ENCODE peak calls at places on chromosome 7, in four cellular contexts. T is myocyte; V is fibroblast of the conjunctiva; B is activated effector memory CD4-positive, alpha-beta T cell treated with anti-CD3 and anti-CD28 coated beads, Interleukin-2, amount 50 U/mL, for 16 hours. M is an unnamed sample.

GRCh38 chr7:139570119-139570518 is 46.6 kb downstream of the CLEC2L start:
- DNase-seq in T (no peak), V (no peak), B (no peak), M (no peak)

GRCh38 chr7:150335101-150335773 is 6.2 kb downstream of the RARRES2 start:
- DNase-seq in T (peak; percentile 62), B (no peak), V (peak; percentile 28), M (no peak)

GRCh38 chr7:158327571-158328180 is 259.9 kb downstream of the PTPRN2 start:
- DNase-seq in T (no peak), V (no peak), B (no peak), M (peak; percentile 54)

GRCh38 chr7:101957733-101958525 is 140.5 kb downstream of the CUX1 start:
- DNase-seq in T (peak; percentile 22), B (no peak), V (no peak), M (no peak)

GRCh38 chr7:5850944-5851343 is 29.7 kb upstream of the OCM start:
- DNase-seq in T (no peak), B (no peak), V (no peak), M (no peak)

GRCh38 chr7:12729112-12729511 is 41.7 kb downstream of the ARL4A start:
- DNase-seq in B (no peak), T (peak; percentile 64), V (no peak), M (peak; percentile 88)

GRCh38 chr7:129775695-129776396 is 164.3 kb downstream of the NRF1 start:
- DNase-seq in T (no peak), B (no peak), V (no peak), M (peak; percentile 75)

GRCh38 chr7:39951943-39952194 is 1.8 kb downstream of the CDK13 start:
- DNase-seq in V (no peak), T (no peak), B (no peak), M (no peak)

GRCh38 chr7:125848157-125848556 is 918.5 kb upstream of the POT1 start:
- DNase-seq in T (no peak), B (no peak), V (no peak), M (no peak)

GRCh38 chr7:6155596-6155995 is 116.8 kb downstream of the CYTH3 start:
- DNase-seq in V (no peak), B (peak; percentile 14), T (no peak), M (no peak)

GRCh38 chr7:149626972-149627371 is 129.4 kb upstream of the ZNF746 start:
- DNase-seq in T (no peak), B (no peak), V (no peak), M (no peak)

GRCh38 chr7:105806592-105807266 is 69.7 kb downstream of the ATXN7L1 start:
- DNase-seq in B (peak; percentile 87), V (no peak), T (peak; percentile 82), M (no peak)

GRCh38 chr7:14073988-14074387 is 84.5 kb upstream of the ETV1 start:
- DNase-seq in T (no peak), V (no peak), B (no peak), M (no peak)

GRCh38 chr7:52940511-52940910 is 94.9 kb upstream of the POM121L12 start:
- DNase-seq in V (no peak), T (no peak), B (no peak), M (no peak)

GRCh38 chr7:133530682-133531081 is 277.8 kb downstream of the EXOC4 start:
- DNase-seq in T (peak; percentile 83), B (no peak), V (peak; percentile 89), M (no peak)

GRCh38 chr7:37352974-37353948 is 95.4 kb downstream of the ELMO1 start:
- DNase-seq in B (peak; percentile 87), V (no peak), T (no peak), M (no peak)

GRCh38 chr7:87129836-87130235 is 22.4 kb upstream of the DMTF1 start:
- DNase-seq in T (no peak), B (no peak), V (no peak), M (no peak)

GRCh38 chr7:46576950-46577349 is 655.9 kb upstream of the IGFBP3 start:
- DNase-seq in B (no peak), T (no peak), V (no peak), M (no peak)

GRCh38 chr7:116772423-116772852 is 89.9 kb upstream of the CAPZA2 start:
- DNase-seq in V (no peak), T (no peak), B (no peak), M (no peak)

GRCh38 chr7:69677905-69678793 is 79.9 kb downstream of the AUTS2 start:
- DNase-seq in V (no peak), B (no peak), T (no peak), M (no peak)

GRCh38 chr7:128024154-128024553 is 7.1 kb downstream of the LRRC4 start:
- DNase-seq in V (no peak), B (no peak), T (no peak), M (no peak)

GRCh38 chr7:137882806-137883205 is 36.0 kb upstream of the DGKI start:
- DNase-seq in V (no peak), T (peak; percentile 65), B (no peak), M (no peak)

GRCh38 chr7:95725170-95725569 is 47.2 kb upstream of the DYNC1I1 start:
- DNase-seq in V (no peak), T (peak; percentile 24), B (no peak), M (no peak)

GRCh38 chr7:150322833-150323681 is at the start of the genes ACTR3C and LRRC61:
- DNase-seq in V (no peak), T (no peak), B (peak; percentile 86), M (no peak)

GRCh38 chr7:66731986-66732385 is 8.5 kb upstream of the RABGEF1 start:
- DNase-seq in V (no peak), T (peak; percentile 46), B (no peak), M (no peak)

GRCh38 chr7:127949670-127950069 is 81.6 kb downstream of the LRRC4 start:
- DNase-seq in V (no peak), T (no peak), B (no peak), M (no peak)

GRCh38 chr7:81676813-81677212 is 93.0 kb downstream of the HGF start:
- DNase-seq in T (peak; percentile 94), V (no peak), B (no peak), M (no peak)

GRCh38 chr7:117777335-117778150 is 95.7 kb downstream of the CTTNBP2 start:
- DNase-seq in B (no peak), T (peak; percentile 87), V (no peak), M (no peak)

GRCh38 chr7:148422028-148422427 is 168.5 kb upstream of the C7orf33 start:
- DNase-seq in V (no peak), B (no peak), T (no peak), M (no peak)

GRCh38 chr7:99563650-99564049 is 5.2 kb downstream of the ZNF655 start:
- DNase-seq in B (no peak), T (peak; percentile 83), V (no peak), M (no peak)

GRCh38 chr7:114903131-114903530 is 18.8 kb upstream of the MDFIC start:
- DNase-seq in T (no peak), B (no peak), V (no peak), M (no peak)

GRCh38 chr7:5701085-5701914 is 80.2 kb downstream of the RNF216 start:
- DNase-seq in B (peak; percentile 87), T (peak; percentile 29), V (no peak), M (no peak)